ENCODE peak calls at places on chromosomes 6 and 20, in four cellular contexts. L is mesendoderm, P is IMR-90, T is H1. X is an unnamed sample.

GRCh38 chr20:1437222-1437904 is 29.3 kb downstream of the NSFL1C start:
- DNase-seq in P (peak), T (no peak), L (peak), X (peak)

GRCh38 chr20:1875762-1876161 is 19.4 kb upstream of the SIRPA start:
- DNase-seq in P (no peak), T (no peak), L (no peak), X (no peak)

GRCh38 chr6:142276256-142276655 is 25.6 kb upstream of the ADGRG6 start:
- DNase-seq in T (no peak), L (no peak), P (no peak), X (no peak)

GRCh38 chr6:157075549-157076426 is 247.5 kb downstream of the TMEM242 start:
- DNase-seq in T (no peak), L (peak), P (peak), X (no peak)

GRCh38 chr6:55456016-55456415 is 123.0 kb downstream of the HMGCLL1 start:
- DNase-seq in P (peak), T (no peak), L (no peak), X (no peak)

GRCh38 chr6:48671506-48671905 is 560.5 kb upstream of the PTCHD4 start:
- DNase-seq in L (no peak), T (no peak), P (peak), X (no peak)

GRCh38 chr6:158649289-158650143 is at the start of gene SYTL3:
- DNase-seq in L (no peak), T (no peak), P (peak), X (no peak)

GRCh38 chr6:125888989-125889656 is 67.4 kb upstream of the HINT3 start:
- DNase-seq in T (no peak), P (peak), L (peak), X (peak)

GRCh38 chr20:61896058-61896961 is 169.4 kb downstream of the TAF4 start:
- DNase-seq in T (peak), L (peak), P (peak), X (peak)

GRCh38 chr6:127148511-127148910 is 30.0 kb downstream of the RSPO3 start:
- DNase-seq in P (no peak), T (no peak), L (no peak), X (no peak)

GRCh38 chr6:47157653-47158219 is 115.6 kb upstream of the ADGRF1 start:
- DNase-seq in L (no peak), P (peak), T (no peak), X (no peak)

DNA sequence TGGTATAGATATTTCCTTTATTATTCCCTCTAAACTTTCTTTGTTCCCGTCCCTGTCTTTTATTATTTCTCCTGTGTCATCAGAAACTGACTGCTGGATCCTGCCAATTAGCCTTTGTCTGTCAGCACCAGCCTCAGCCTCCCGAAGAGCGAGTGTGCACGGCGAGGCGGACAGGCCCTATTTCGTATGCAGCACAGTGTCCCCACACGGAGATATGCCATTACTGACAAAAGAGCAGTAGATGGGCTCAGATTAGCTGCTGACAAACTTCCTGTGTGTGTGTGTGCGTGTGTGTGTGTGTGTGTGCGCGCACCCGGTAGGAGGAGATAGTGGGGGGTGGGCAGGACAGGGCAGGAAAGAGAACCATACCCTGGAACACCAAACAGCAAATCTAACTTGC is 99.5 kb upstream of the ZFP64 start:
- DNase-seq in T (no peak), P (no peak), L (no peak), X (no peak)
- H3K18ac ChIP-seq in T (no peak), P (no peak), L (no peak), X (no peak)

GRCh38 chr6:168390746-168391400 is 50.1 kb upstream of the SMOC2 start:
- DNase-seq in P (no peak), T (no peak), L (no peak), X (no peak)

GRCh38 chr6:168394606-168395005 is 46.4 kb upstream of the SMOC2 start:
- DNase-seq in P (no peak), L (no peak), T (no peak), X (no peak)

GRCh38 chr6:168395983-168396382 is 45.0 kb upstream of the SMOC2 start:
- DNase-seq in L (no peak), P (no peak), T (no peak), X (no peak)

GRCh38 chr6:168397011-168397410 is 44.0 kb upstream of the SMOC2 start:
- DNase-seq in T (no peak), P (no peak), L (no peak), X (no peak)

GRCh38 chr6:168393126-168393870 is 47.7 kb upstream of the SMOC2 start:
- DNase-seq in P (no peak), T (no peak), L (no peak), X (no peak)
- H2AK5ac ChIP-seq in P (no peak), T (no peak), L (no peak), X (no peak)

GRCh38 chr6:74578339-74578738 is 627.5 kb downstream of the COL12A1 start:
- DNase-seq in P (peak), L (no peak), T (no peak), X (no peak)

GRCh38 chr6:74577619-74578018 is 628.2 kb downstream of the COL12A1 start:
- DNase-seq in L (no peak), T (no peak), P (no peak), X (no peak)

GRCh38 chr6:74570044-74570443 is 635.8 kb downstream of the COL12A1 start:
- DNase-seq in L (no peak), T (no peak), P (no peak), X (no peak)

GRCh38 chr6:74573613-74574012 is 632.2 kb downstream of the COL12A1 start:
- DNase-seq in T (no peak), P (no peak), L (no peak), X (no peak)

DNA sequence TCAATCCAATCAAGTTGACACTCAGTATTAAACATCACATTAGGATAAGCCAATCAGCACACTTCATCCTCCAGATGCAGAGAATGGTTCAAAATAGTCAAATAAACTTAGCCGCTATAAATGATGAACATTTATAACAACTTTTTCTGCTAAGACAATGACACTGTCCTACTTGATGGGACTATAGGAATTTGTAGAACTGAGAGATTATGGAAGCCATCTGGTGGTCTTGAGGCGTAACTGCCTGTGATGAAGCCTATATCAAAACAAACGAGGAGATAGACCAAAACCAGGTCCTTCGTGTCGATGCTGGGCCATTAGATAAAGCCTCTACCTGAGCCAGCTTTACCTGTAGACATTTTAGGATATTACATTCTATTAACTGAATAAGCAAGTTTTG is 631.1 kb downstream of the COL12A1 start:
- DNase-seq in L (peak), T (no peak), P (peak), X (no peak)
- H3K56ac ChIP-seq in L (no peak), T (no peak), P (no peak), X (no peak)

GRCh38 chr6:3532296-3532916 is 75.6 kb upstream of the SLC22A23 start:
- DNase-seq in L (no peak), T (no peak), P (no peak), X (no peak)

GRCh38 chr6:3529721-3530120 is 72.9 kb upstream of the SLC22A23 start:
- DNase-seq in T (no peak), P (no peak), L (no peak), X (no peak)

GRCh38 chr6:3531481-3531880 is 74.6 kb upstream of the SLC22A23 start:
- DNase-seq in T (no peak), P (no peak), L (no peak), X (no peak)

GRCh38 chr6:3529232-3529631 is 72.4 kb upstream of the SLC22A23 start:
- DNase-seq in P (no peak), L (no peak), T (no peak), X (peak)

DNA sequence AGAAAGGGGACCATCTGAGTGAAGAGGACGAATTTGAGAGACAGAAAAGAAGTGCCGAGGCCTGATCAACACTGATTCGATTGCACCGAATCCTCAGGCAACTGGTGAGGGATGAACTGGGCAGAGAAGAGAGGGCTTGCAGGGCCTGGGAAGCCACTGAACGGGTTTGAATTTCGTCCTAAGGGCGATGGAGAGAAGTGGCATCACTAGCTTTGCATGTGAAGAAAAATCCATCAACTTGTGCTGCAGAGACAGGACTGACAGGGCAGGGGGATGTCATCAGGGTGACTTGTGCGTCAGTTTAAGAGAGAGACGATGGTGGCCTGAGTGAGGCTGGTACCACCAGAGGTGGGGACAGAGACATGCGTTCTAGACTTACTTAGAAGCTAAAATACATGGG is 73.7 kb upstream of the SLC22A23 start:
- DNase-seq in L (no peak), T (no peak), P (no peak), X (no peak)
- H3K18ac ChIP-seq in L (no peak), T (peak), P (no peak), X (no peak)

DNA sequence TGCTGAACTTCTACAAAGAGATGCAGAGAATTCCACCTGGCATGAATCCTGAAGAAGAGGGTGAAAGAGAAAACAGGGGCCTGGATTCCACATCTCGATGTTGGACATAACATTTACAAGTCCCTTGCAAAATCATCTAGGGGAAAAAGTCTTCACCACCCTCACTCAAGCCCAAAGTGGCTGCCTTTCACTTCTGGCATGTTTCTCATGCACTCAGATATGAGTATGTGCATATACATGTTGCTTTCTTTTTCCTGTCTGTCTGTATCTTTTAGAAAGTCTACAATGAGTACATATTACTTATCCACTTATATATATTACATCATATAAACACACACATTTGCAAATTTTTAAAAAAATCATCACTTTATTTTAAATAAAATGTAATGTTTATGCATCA is 159.3 kb downstream of the KIF6 start:
- DNase-seq in P (no peak), T (no peak), L (no peak), X (no peak)
- H2AK5ac ChIP-seq in P (no peak), T (no peak), L (no peak), X (no peak)

GRCh38 chr6:34981951-34982350 is 92.9 kb downstream of the ANKS1A start:
- DNase-seq in P (peak), T (no peak), L (no peak), X (no peak)

GRCh38 chr6:34985236-34985635 is 96.2 kb downstream of the ANKS1A start:
- DNase-seq in T (no peak), L (no peak), P (no peak), X (no peak)

GRCh38 chr6:34984416-34984815 is 95.4 kb downstream of the ANKS1A start:
- DNase-seq in P (no peak), L (no peak), T (no peak), X (no peak)

GRCh38 chr6:34979994-34980393 is 90.9 kb downstream of the ANKS1A start:
- DNase-seq in L (no peak), P (no peak), T (no peak), X (no peak)

GRCh38 chr6:34982424-34982852 is 93.4 kb downstream of the ANKS1A start:
- DNase-seq in L (peak), P (peak), T (no peak), X (no peak)
- H3K56ac ChIP-seq in L (no peak), P (no peak), T (no peak), X (no peak)

DNA sequence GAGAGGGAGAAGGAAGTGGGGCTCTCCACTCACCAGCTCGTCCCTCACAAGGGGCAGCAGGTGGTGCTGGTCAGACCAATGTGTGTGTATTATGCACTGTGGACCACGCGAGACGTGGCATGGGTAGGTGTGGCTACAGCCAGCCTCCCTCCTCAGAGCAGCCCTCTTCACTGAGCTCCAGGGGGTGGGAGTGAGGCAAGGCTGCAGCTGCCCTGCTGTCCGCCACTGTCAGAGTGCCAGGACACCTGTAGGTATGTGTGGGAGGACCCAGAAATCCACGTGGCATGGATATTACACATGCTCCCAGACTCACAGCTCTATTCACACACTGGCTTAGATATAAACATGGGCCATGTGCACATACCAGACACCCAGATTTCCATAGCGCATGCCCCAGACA is 90.3 kb downstream of the VEGFA start:
- DNase-seq in P (peak), L (no peak), T (no peak), X (no peak)
- H3K18ac ChIP-seq in P (no peak), L (no peak), T (no peak), X (no peak)

GRCh38 chr6:149094156-149094555 is 223.4 kb upstream of the TAB2 start:
- DNase-seq in T (peak), P (peak), L (peak), X (no peak)
- H2AK5ac ChIP-seq in T (peak), P (peak), L (no peak), X (no peak)

X was measured in H9.